ENCODE peak calls at places on chromosomes 5 and 9, in five cellular contexts. S, B, Q, O and L are unnamed samples. For H3K4me1, the result is how much of the 10 kb centered on the place peaks cover.

GRCh38 chr5:55897905-55898304 is 46.7 kb downstream of the IL31RA start:
- DNase-seq in S (peak), B (no peak), Q (no peak), O (no peak), L (no peak)

GRCh38 chr5:126446498-126447224 is 23.5 kb downstream of the GRAMD2B start:
- DNase-seq in B (peak), Q (no peak), O (no peak), S (no peak), L (no peak)

GRCh38 chr5:112908854-112909253 is 13.2 kb downstream of the REEP5 start:
- DNase-seq in O (no peak), Q (no peak), B (no peak), S (no peak), L (no peak)

GRCh38 chr5:154421868-154422267 is 23.9 kb upstream of the SAP30L start:
- DNase-seq in B (peak), O (no peak), Q (no peak), S (no peak), L (no peak)

GRCh38 chr5:50711280-50711679 is 44.8 kb downstream of the PARP8 start:
- DNase-seq in Q (no peak), O (peak), S (no peak), B (no peak), L (no peak)

GRCh38 chr5:108481355-108481931 is 99.5 kb upstream of the FBXL17 start:
- DNase-seq in Q (peak), S (no peak), B (peak), O (no peak), L (no peak)

GRCh38 chr9:15977438-15977837 is 424.6 kb downstream of the CCDC171 start:
- DNase-seq in O (no peak), Q (no peak), B (no peak), S (no peak), L (no peak)

GRCh38 chr5:64384761-64385160 is 121.1 kb upstream of the RGS7BP start:
- DNase-seq in Q (no peak), S (no peak), B (peak), O (no peak), L (no peak)

GRCh38 chr5:169656125-169656990 is 19.3 kb downstream of the DOCK2 start:
- DNase-seq in S (peak), B (no peak), O (no peak), Q (no peak), L (no peak)

GRCh38 chr5:122089614-122090013 is 11.6 kb upstream of the LOX start:
- DNase-seq in B (no peak), Q (no peak), S (no peak), O (no peak), L (no peak)

GRCh38 chr5:10761842-10762165 is 770 bp upstream of the DAP start:
- DNase-seq in B (no peak), O (no peak), S (no peak), Q (no peak), L (no peak)

DNA sequence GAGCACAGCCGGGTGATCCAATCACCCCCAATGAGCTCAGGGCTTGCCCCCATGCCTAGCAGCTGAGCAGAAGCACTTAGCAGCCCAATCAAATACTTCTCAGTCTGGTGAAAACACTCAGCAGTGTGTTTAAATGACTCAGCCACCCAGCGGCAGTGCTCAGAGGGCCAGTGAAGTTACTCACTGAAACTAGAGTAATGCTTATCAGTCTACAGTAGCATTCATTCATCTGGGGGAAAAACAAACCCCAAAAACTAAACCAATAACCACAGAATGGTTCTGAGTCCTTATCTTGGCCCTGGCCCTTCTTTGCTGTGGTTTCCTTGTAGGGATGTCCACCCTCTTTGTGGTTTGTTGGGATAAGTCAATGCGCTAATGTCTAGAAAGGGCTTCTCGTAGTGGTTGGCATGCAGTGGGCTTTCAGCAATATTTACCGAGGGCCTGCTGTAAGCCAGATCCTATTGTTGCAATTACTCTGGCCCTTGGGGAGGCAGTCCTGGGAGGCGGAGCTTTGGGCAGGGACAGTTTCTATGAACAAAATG is 43.2 kb downstream of the LHX2 start:
- DNase-seq in S (no peak), B (no peak), Q (no peak), O (no peak), L (no peak)
- TF ChIP-seq POLR2AphosphoS5 in S (no peak), B (no peak), Q (no peak), O (no peak), L (no peak)

DNA sequence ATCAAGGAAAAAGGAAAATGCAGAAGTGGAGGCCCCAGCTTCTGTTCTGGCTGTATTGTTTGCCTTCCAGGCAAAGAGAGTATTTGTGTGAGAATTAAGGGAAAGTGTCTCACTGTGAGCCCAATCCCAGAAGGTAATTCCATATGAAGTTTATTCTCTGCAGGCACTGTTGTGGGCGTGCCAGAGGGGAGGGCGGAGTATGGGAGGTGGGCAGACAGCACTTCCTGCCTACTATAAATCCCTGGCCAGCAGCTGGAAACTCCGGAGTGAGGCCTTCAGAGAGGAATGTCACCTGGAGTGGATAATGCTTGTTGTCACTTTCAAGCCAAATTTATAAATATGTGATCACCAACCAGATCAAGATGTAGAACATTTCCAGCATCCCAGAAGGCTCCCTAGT is 209.5 kb downstream of the ARHGAP26 start:
- DNase-seq in Q (no peak), S (no peak), B (no peak), O (no peak), L (no peak)
- H3K4me1 ChIP-seq in Q (under half), S (half or more), B (half or more), O (under half), L (under half)

DNA sequence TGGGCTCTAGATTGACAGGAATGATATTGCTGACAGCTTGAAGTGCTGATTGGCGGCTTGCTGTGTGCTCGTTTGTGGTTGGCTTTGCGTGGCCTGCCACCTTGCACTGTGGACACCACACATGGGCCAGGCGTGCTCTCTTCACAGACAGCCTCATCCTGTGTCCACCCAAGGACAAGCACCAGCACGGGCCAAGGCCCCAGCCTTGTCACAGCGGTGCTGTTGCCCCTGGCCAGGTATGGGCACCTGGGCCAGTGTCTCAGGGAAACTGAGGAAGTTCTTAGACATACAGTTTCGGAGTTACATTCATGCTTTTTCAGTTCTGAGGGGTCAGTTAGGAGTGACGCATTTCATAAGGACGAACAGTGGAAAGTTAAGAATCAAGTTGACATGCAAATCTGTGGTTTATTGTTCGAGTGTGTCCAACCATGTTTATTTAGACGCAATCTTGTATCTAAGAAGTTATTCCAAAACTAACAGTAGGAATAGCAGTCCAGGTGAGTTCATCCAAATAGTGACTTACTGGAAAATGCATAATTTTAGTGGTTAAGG is 125.9 kb downstream of the EHMT1 start:
- DNase-seq in B (no peak), O (no peak), S (no peak), Q (no peak), L (no peak)
- TF ChIP-seq POLR2AphosphoS5 in B (no peak), O (no peak), S (no peak), Q (no peak), L (no peak)

GRCh38 chr9:98974994-98975712 is 31.4 kb downstream of the COL15A1 start:
- DNase-seq in S (peak), Q (peak), O (peak), B (peak), L (peak)
- H3K4me1 ChIP-seq in S (under half), Q (under half), O (under half), B (under half), L (under half)

GRCh38 chr9:17578911-17579793 is at the start of gene SH3GL2:
- DNase-seq in O (peak), S (peak), Q (no peak), B (no peak), L (no peak)
- TF ChIP-seq POLR2AphosphoS5 in O (peak), S (no peak), Q (no peak), B (no peak), L (no peak)

DNA sequence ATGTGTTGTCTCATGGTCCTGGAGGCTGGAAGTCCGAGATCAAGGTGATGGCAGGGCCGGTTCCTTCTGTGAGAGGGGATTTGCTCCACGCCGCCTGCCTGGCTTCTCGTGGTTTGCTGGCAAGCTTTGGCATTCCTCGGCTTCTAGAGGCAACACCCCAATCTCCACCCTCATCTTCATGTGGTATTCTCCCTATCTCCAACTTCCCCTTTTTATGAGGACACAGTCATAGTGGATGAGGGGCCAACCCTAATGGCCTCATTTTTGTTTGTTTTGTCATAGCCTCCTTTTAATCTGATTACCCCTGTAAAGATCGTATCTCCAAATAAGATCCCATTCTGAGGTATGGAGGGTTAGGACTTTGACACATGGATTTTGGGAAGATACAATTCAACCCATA is 41.7 kb upstream of the CLK4 start:
- DNase-seq in Q (no peak), B (no peak), S (no peak), O (no peak), L (no peak)
- H3K4me1 ChIP-seq in Q (under half), B (under half), S (under half), O (under half), L (under half)

DNA sequence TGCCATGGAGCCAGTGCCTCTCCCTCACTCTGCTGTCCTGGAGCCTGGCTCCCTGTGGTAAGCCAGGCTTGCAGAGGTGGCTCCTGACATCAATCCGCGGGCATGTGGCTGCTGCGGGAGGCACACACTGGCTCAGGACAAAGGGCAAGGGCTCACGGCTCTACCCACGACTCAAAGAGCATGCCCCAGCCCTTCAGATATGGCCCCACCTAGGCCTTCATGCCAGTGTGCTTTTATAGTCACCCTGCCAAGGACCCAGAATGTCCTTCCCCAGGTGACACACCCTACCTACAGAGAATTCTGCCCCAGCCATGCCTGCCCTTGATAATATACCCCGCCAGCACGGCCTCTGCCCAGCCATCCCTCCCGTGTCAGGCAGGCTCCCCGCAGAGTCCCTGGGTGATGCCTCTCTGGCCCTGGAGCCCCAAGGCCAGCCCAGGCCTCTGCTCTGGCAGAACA is 1.6 kb downstream of the MGAT4B start:
- DNase-seq in Q (no peak), O (peak), B (no peak), S (no peak), L (no peak)
- TF ChIP-seq POLR2AphosphoS5 in Q (no peak), O (peak), B (no peak), S (no peak), L (no peak)

DNA sequence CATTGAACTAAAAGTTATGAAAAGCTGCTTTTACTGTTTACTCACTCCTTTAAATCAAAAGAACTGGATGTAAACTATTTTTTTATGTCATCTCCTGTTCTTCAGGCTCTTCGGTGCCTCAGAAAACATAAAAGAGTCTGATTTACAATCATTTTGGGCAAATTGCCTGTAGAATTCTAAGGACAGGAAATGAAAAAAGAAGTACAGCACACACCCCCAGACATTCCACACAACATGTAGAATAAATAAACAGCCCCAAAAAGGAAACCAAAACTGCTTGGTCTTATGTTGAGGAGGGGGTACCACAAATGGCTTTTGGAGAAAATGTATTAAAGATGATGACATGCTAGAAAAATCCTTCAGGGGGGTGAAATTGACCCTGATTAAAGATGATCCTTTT is 57.2 kb downstream of the ITGA1 start:
- DNase-seq in O (no peak), Q (no peak), B (no peak), S (no peak), L (no peak)
- H3K4me1 ChIP-seq in O (under half), Q (under half), B (under half), S (under half), L (under half)

GRCh38 chr9:121021294-121021693 is 28.8 kb downstream of the C5 start:
- DNase-seq in S (no peak), B (no peak), O (no peak), Q (no peak), L (no peak)
- TF ChIP-seq POLR2AphosphoS5 in S (no peak), B (no peak), O (no peak), Q (no peak), L (no peak)

GRCh38 chr5:83925952-83926351 is 205.3 kb upstream of the HAPLN1 start:
- DNase-seq in O (no peak), Q (no peak), S (no peak), B (no peak), L (no peak)
- H3K4me1 ChIP-seq in O (under half), Q (under half), S (under half), B (under half), L (under half)